ENCODE peak calls at places on chromosomes 1 and 21, in six cellular contexts. Y, M, G, F, O and B are unnamed samples.
A peak's percentile ranks its signal among the peaks of the same experiment; 100 is the strongest.

GRCh38 chr1:20413136-20413790 is 72.7 kb downstream of the CAMK2N1 start:
- DNase-seq in Y (no peak), M (no peak), G (no peak), F (no peak), O (no peak), B (no peak)

GRCh38 chr1:119532324-119532910 is 25.4 kb downstream of the HSD3B1 start:
- DNase-seq in Y (no peak), M (no peak), G (no peak), F (no peak), O (no peak), B (no peak)

GRCh38 chr1:37633950-37634553 is 640 bp downstream of the RSPO1 start:
- DNase-seq in Y (no peak), M (no peak), G (no peak), F (no peak), O (no peak), B (no peak)

GRCh38 chr21:33278736-33279135 is 12.6 kb downstream of the IL10RB start:
- DNase-seq in Y (no peak), M (no peak), G (no peak), F (no peak), O (no peak), B (no peak)

GRCh38 chr1:237873487-237873927 is 17.2 kb downstream of the ZP4 start:
- DNase-seq in Y (peak; percentile 77), M (peak; percentile 47), G (no peak), F (no peak), O (no peak), B (no peak)

GRCh38 chr21:29187939-29188338 is 57.5 kb downstream of the MAP3K7CL start:
- DNase-seq in Y (no peak), M (no peak), G (no peak), F (peak; percentile 66), O (no peak), B (peak; percentile 59)

GRCh38 chr1:228487336-228488106 is at the start of gene RNF187:
- DNase-seq in Y (no peak), M (no peak), G (peak; percentile 95), F (no peak), O (no peak), B (no peak)

GRCh38 chr1:169193191-169193850 is 86.8 kb downstream of the ATP1B1 start:
- DNase-seq in Y (no peak), M (no peak), G (peak; percentile 57), F (no peak), O (no peak), B (no peak)

GRCh38 chr1:169483500-169483966 is 2.2 kb downstream of the SLC19A2 start:
- DNase-seq in Y (no peak), M (no peak), G (peak; percentile 59), F (peak; percentile 72), O (no peak), B (no peak)

GRCh38 chr1:206672011-206672688 is 12.6 kb upstream of the MAPKAPK2 start:
- DNase-seq in Y (no peak), M (no peak), G (peak; percentile 83), F (no peak), O (no peak), B (no peak)
- TF ChIP-seq ZNF274 in Y (no peak), M (no peak), G (no peak), F (no peak), O (no peak), B (no peak)

GRCh38 chr1:209652121-209652742 is at the start of gene LAMB3:
- DNase-seq in Y (no peak), M (no peak), G (no peak), F (no peak), O (no peak), B (peak; percentile 65)

GRCh38 chr1:209650454-209650853 is 1.8 kb downstream of the LAMB3 start:
- DNase-seq in Y (no peak), M (no peak), G (no peak), F (no peak), O (no peak), B (no peak)

GRCh38 chr1:209648931-209649776 is 3.1 kb downstream of the LAMB3 start:
- DNase-seq in Y (no peak), M (no peak), G (peak; percentile 65), F (peak; percentile 13), O (no peak), B (peak; percentile 89)

GRCh38 chr1:209652873-209653401 is 712 bp upstream of the LAMB3 start:
- DNase-seq in Y (peak; percentile 77), M (no peak), G (peak; percentile 46), F (peak; percentile 70), O (no peak), B (peak; percentile 98)

DNA sequence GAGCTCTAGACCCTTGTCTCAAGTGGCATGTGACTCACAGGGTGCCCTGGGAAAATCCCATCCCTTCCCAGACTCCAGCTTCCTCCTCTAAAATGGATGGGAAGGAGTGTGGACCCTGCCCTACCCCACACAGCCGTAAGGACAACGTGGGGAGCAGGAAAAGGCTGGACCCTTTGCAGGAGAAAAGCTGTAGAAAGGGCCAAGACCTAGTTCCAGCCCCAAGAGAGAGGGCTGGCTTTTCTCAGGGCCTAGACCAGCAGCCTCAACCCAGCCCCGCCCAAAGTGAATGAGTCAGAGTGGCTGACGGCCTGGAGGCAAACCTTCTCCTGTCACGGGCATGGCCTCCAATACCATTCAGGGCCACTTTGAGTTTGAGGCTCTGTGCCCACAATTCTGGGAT is 1.1 kb downstream of the LAMB3 start:
- DNase-seq in Y (peak; percentile 44), M (no peak), G (peak; percentile 80), F (no peak), O (no peak), B (peak; percentile 67)
- TF ChIP-seq ZNF274 in Y (no peak), M (no peak), G (no peak), F (no peak), O (no peak), B (no peak)

DNA sequence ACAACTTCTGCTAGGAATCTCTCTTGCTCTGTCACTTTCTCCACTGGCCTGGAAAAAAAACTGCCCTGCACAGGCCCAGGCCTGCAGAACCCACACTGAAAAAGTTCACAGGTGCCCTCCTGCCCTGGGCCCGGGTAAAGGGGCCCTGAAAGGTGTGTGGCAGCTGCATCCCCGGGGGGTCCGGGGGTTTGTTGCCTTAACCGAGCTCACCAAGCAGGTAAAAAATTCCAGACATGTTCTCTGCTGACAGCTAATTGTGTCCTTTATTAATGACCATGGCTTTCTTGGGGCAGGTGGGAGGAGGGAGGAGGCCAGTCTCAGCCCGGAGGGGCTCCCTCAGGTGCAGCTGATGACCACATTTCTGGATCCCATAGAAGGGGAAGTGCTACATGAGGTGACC is 122.9 kb downstream of the LACTBL1 start:
- DNase-seq in Y (no peak), M (no peak), G (no peak), F (no peak), O (no peak), B (no peak)
- TF ChIP-seq ZNF274 in Y (no peak), M (no peak), G (no peak), F (no peak), O (no peak), B (no peak)

GRCh38 chr1:150194381-150195031 is 41.4 kb downstream of the ANP32E start:
- DNase-seq in Y (peak; percentile 70), M (no peak), G (no peak), F (no peak), O (no peak), B (no peak)
- TF ChIP-seq ZNF274 in Y (no peak), M (no peak), G (no peak), F (no peak), O (no peak), B (no peak)

DNA sequence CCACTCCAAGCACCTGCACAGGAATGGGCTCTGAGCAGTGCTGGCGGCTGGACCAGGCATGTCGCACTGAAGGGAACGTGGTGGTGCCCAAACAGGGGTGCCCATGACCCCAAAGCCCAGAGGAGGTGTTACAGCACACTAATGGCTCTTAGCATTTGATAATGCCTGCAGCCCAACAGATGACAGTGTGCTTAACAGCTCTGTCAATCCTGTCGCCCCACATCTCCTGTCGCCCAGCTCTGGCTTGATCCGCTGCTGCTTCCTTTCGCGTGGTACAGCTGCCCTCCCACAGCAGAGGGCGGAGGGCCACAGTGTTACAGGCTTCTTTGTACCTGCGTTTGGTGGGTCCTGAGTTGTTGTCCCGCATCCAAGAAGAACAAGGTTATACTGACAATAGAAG is 32.2 kb upstream of the CR1L start:
- DNase-seq in Y (no peak), M (no peak), G (no peak), F (no peak), O (no peak), B (no peak)
- TF ChIP-seq ZNF274 in Y (no peak), M (no peak), G (no peak), F (no peak), O (no peak), B (no peak)

GRCh38 chr1:36203554-36204346 is 20.5 kb upstream of the THRAP3 start:
- DNase-seq in Y (no peak), M (no peak), G (no peak), F (no peak), O (no peak), B (no peak)

GRCh38 chr1:36204347-36204909 is 19.8 kb upstream of the THRAP3 start:
- DNase-seq in Y (no peak), M (no peak), G (no peak), F (no peak), O (no peak), B (no peak)

GRCh38 chr1:36208978-36209708 is 15.1 kb upstream of the THRAP3 start:
- DNase-seq in Y (no peak), M (no peak), G (no peak), F (no peak), O (no peak), B (no peak)

GRCh38 chr1:36206323-36206858 is 17.9 kb upstream of the THRAP3 start:
- DNase-seq in Y (no peak), M (no peak), G (no peak), F (no peak), O (no peak), B (no peak)

DNA sequence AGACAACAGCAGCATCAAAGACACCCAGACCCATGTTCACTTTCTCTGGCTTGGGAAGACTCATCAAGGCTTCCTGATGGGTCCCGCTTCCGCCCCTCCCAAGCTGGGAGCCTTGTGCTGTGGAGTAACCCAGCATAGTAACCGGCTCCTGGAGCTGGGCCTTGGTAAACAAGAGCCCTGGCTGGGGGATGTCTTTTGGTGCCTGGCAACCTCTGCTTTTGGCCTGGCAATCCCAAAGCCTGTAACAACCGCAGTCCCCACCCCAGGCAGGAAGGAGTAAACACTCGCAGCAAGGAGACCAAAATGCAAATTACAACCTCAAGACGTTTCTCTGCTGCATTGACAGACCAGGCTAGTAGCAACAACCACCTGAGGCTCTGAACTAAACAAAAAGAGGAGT is 16.9 kb upstream of the THRAP3 start:
- DNase-seq in Y (peak; percentile 69), M (no peak), G (no peak), F (no peak), O (no peak), B (no peak)
- TF ChIP-seq ZNF274 in Y (no peak), M (no peak), G (no peak), F (no peak), O (no peak), B (no peak)

GRCh38 chr1:158972841-158973240 is 36.9 kb upstream of the IFI16 start:
- DNase-seq in Y (no peak), M (no peak), G (peak; percentile 17), F (no peak), O (no peak), B (no peak)

GRCh38 chr1:158969166-158969565 is 37.8 kb downstream of the PYHIN1 start:
- DNase-seq in Y (no peak), M (no peak), G (no peak), F (no peak), O (no peak), B (no peak)

DNA sequence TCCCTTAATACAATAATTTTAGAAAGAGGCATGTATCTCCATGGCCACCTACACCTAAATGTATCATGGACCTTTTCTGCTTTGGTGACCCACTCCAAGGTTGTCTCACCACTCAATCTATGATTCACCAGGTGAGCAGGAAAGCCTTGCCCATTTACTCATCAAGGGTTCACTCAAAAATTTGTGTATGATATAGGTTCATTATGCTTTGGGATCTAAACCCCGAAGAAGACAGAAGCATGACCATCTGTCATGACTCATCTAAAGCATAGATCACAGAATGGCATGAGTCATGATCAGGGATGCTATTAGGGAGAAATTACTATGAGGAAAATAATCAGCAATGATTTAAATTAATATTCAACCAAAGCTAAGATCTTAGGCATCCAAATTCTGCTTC is 38.5 kb downstream of the PYHIN1 start:
- DNase-seq in Y (no peak), M (no peak), G (no peak), F (no peak), O (no peak), B (no peak)
- TF ChIP-seq ZNF274 in Y (no peak), M (no peak), G (no peak), F (no peak), O (no peak), B (no peak)